ENCODE peak calls at places on chromosomes 6 and 20, in six cellular contexts. I is lower leg skin, W is left ventricle myocardium inferior, J is Karpas-422, D is A673, Q is trophoblast cell. Z is an unnamed sample.

GRCh38 chr6:157982580-157983438 is 1.1 kb downstream of the SYNJ2 start:
- DNase-seq in Q (peak), W (no peak), D (no peak), I (no peak), J (no peak), Z (no peak)

GRCh38 chr6:148751233-148751632 is 4.4 kb downstream of the UST start:
- DNase-seq in J (no peak), Q (no peak), W (no peak), D (no peak), I (no peak), Z (no peak)

GRCh38 chr6:166643907-166644590 is 17.0 kb upstream of the RPS6KA2 start:
- DNase-seq in D (no peak), J (no peak), I (no peak), W (no peak), Q (no peak), Z (no peak)

GRCh38 chr6:9796827-9797226 is 618.0 kb downstream of the TFAP2A start:
- DNase-seq in D (peak), Q (no peak), J (no peak), I (no peak), W (no peak), Z (no peak)

GRCh38 chr6:33249732-33250625 is 21.7 kb downstream of the VPS52 start:
- DNase-seq in Q (peak), W (no peak), D (no peak), J (no peak), I (no peak), Z (no peak)

GRCh38 chr6:50030777-50031562 is 9.2 kb upstream of the DEFB110 start:
- DNase-seq in Q (peak), J (no peak), W (no peak), D (peak), I (no peak), Z (peak)

GRCh38 chr6:81594501-81594900 is 158.0 kb downstream of the TENT5A start:
- DNase-seq in I (no peak), D (no peak), Q (peak), W (no peak), J (no peak), Z (no peak)

GRCh38 chr20:24823989-24824693 is 124.9 kb upstream of the CST7 start:
- DNase-seq in D (no peak), W (no peak), J (no peak), Q (no peak), I (no peak), Z (no peak)

GRCh38 chr6:16936893-16937292 is 165.0 kb upstream of the STMND1 start:
- DNase-seq in J (no peak), W (no peak), D (no peak), Q (no peak), I (no peak), Z (no peak)

GRCh38 chr6:92564393-92564792 is 855.0 kb downstream of the EPHA7 start:
- DNase-seq in W (no peak), Q (no peak), D (no peak), J (no peak), I (no peak), Z (no peak)

GRCh38 chr20:36060676-36061075 is 92.3 kb downstream of the CNBD2 start:
- DNase-seq in Q (peak), W (no peak), D (no peak), J (no peak), I (no peak), Z (no peak)

GRCh38 chr20:39660251-39660650 is 698.1 kb downstream of the DHX35 start:
- DNase-seq in D (no peak), J (no peak), W (no peak), Q (no peak), I (no peak), Z (no peak)

GRCh38 chr6:107108201-107108890 is 7.0 kb downstream of the BEND3 start:
- DNase-seq in Q (peak), I (no peak), J (no peak), W (no peak), D (no peak), Z (no peak)

GRCh38 chr20:18020931-18021330 is 36.8 kb downstream of the OVOL2 start:
- DNase-seq in Q (no peak), W (no peak), D (no peak), J (no peak), I (no peak), Z (no peak)

GRCh38 chr6:152973916-152974315 is 8.9 kb downstream of the FBXO5 start:
- DNase-seq in Q (no peak), J (no peak), I (no peak), D (no peak), W (no peak), Z (no peak)

GRCh38 chr20:36847009-36847709 is 28.8 kb upstream of the TLDC2 start:
- DNase-seq in J (peak), D (no peak), W (peak), Q (peak), I (peak), Z (no peak)

GRCh38 chr6:132392792-132393191 is 8.5 kb downstream of the MOXD1 start:
- DNase-seq in Q (no peak), D (no peak), W (no peak), J (peak), I (no peak), Z (no peak)

GRCh38 chr6:15874821-15875220 is 212.0 kb upstream of the DTNBP1 start:
- DNase-seq in W (no peak), Q (no peak), J (no peak), D (no peak), I (no peak), Z (no peak)

GRCh38 chr20:63295846-63296245 is 2.9 kb downstream of the COL20A1 start:
- DNase-seq in D (no peak), W (no peak), Q (no peak), J (no peak), I (no peak), Z (no peak)

GRCh38 chr6:130928993-130929678 is 101.9 kb downstream of the SMLR1 start:
- DNase-seq in W (no peak), D (no peak), J (no peak), I (no peak), Q (no peak), Z (no peak)

GRCh38 chr6:20202070-20202658 is 10.1 kb downstream of the MBOAT1 start:
- DNase-seq in Q (no peak), I (no peak), W (no peak), J (no peak), D (no peak), Z (no peak)

GRCh38 chr6:11585426-11586016 is 48.0 kb downstream of the TMEM170B start:
- DNase-seq in I (no peak), J (peak), D (peak), W (no peak), Q (peak), Z (no peak)

GRCh38 chr6:148183776-148184175 is 158.9 kb upstream of the SASH1 start:
- DNase-seq in J (no peak), I (no peak), Q (no peak), D (no peak), W (no peak), Z (no peak)

GRCh38 chr6:54801669-54802068 is 44.9 kb upstream of the FAM83B start:
- DNase-seq in D (peak), W (no peak), Q (no peak), J (no peak), I (no peak), Z (peak)

GRCh38 chr6:147782302-147782701 is 273.8 kb downstream of the SAMD5 start:
- DNase-seq in J (no peak), D (peak), Q (no peak), W (no peak), I (no peak), Z (peak)

GRCh38 chr6:127342296-127342945 is 988 bp downstream of the ECHDC1 start:
- DNase-seq in D (peak), J (peak), Q (no peak), W (no peak), I (no peak), Z (peak)

GRCh38 chr20:63303095-63303666 is 10.2 kb downstream of the COL20A1 start:
- DNase-seq in Q (no peak), W (no peak), D (no peak), I (no peak), J (no peak), Z (no peak)

GRCh38 chr6:12113190-12113578 is 101.1 kb downstream of the HIVEP1 start:
- DNase-seq in I (no peak), J (no peak), D (no peak), W (no peak), Q (no peak), Z (no peak)

GRCh38 chr6:132011582-132011981 is 60.4 kb upstream of the CCN2 start:
- DNase-seq in W (no peak), I (peak), Q (no peak), J (no peak), D (peak), Z (no peak)

GRCh38 chr6:166470029-166470862 is 87.5 kb upstream of the MPC1 start:
- DNase-seq in I (no peak), W (no peak), Q (peak), J (no peak), D (no peak), Z (no peak)

GRCh38 chr6:422423-423061 is 31.0 kb downstream of the IRF4 start:
- DNase-seq in W (no peak), I (no peak), Q (no peak), D (no peak), J (no peak), Z (no peak)

GRCh38 chr6:112189494-112189893 is 64.9 kb downstream of the LAMA4 start:
- DNase-seq in J (no peak), Q (no peak), I (no peak), D (no peak), W (no peak), Z (no peak)

GRCh38 chr20:44475694-44476560 is at the start of gene TTPAL:
- DNase-seq in D (peak), I (peak), J (peak), Q (peak), W (peak), Z (peak)

GRCh38 chr6:61809004-61809595 is 476.9 kb downstream of the KHDRBS2 start:
- DNase-seq in D (peak), J (peak), Q (no peak), W (no peak), I (no peak), Z (peak)

GRCh38 chr6:16438677-16439615 is 200.6 kb downstream of the GMPR start:
- DNase-seq in J (no peak), I (no peak), D (no peak), W (no peak), Q (no peak), Z (no peak)

GRCh38 chr6:130697661-130698535 is 129.3 kb upstream of the SMLR1 start:
- DNase-seq in W (no peak), J (peak), D (peak), Q (peak), I (peak), Z (peak)

GRCh38 chr20:45970646-45971424 is 1.2 kb downstream of the ZNF335 start:
- DNase-seq in Q (peak), I (no peak), W (no peak), D (no peak), J (peak), Z (no peak)

GRCh38 chr20:45968081-45968671 is 3.8 kb downstream of the ZNF335 start:
- DNase-seq in J (no peak), W (no peak), D (no peak), I (no peak), Q (no peak), Z (no peak)

GRCh38 chr20:45968801-45969711 is 2.9 kb downstream of the ZNF335 start:
- DNase-seq in J (no peak), W (no peak), D (no peak), Q (no peak), I (no peak), Z (no peak)

GRCh38 chr20:45971425-45971674 is 653 bp downstream of the ZNF335 start:
- DNase-seq in D (no peak), W (peak), Q (no peak), J (no peak), I (no peak), Z (no peak)

GRCh38 chr20:45969712-45970634 is 2.0 kb downstream of the ZNF335 start:
- DNase-seq in J (peak), W (no peak), Q (no peak), I (no peak), D (peak), Z (peak)
- H3K4me3 ChIP-seq in J (peak), W (peak), Q (no peak), I (no peak), D (peak), Z (no peak)

GRCh38 chr20:61256819-61257218 is 4.8 kb downstream of the CDH4 start:
- DNase-seq in W (no peak), Q (no peak), I (no peak), J (no peak), D (no peak), Z (no peak)
- H3K4me3 ChIP-seq in W (no peak), Q (no peak), I (no peak), J (no peak), D (no peak), Z (no peak)

DNA sequence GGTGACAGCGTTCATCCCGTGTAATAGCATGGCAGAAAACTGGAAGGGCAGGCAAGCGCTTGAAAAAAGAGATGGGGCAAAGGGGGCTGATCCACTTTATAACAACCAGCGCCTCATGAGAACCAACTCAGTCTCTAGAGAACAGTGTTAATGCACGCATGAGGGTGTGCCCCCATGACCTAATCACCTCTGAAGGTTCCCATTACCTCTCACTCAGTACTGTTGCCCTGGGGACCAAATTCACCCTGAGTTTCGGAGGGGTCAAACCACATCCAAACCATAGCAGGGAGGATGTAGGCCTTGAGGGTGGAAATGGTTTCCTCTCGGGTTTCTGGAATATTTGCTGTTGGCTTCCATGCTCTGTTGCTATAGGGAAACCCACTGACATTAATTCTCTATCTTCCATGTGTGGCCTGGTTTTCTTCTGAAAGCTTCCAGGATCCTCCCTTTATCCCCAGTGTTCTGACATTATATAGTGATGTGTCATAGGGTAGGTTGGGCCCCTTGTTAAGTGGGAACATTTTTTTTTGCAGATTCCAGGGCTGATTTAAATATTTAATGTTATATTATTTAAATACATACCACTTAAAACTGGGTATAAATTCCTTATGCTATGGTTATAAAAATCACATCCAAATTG is 65.2 kb downstream of the PPP1R14C start:
- DNase-seq in W (no peak), D (peak), Q (no peak), I (no peak), J (no peak), Z (no peak)
- H3K4me3 ChIP-seq in W (no peak), D (no peak), Q (no peak), I (no peak), J (no peak), Z (no peak)

GRCh38 chr6:145656128-145656527 is 79.2 kb downstream of the EPM2A start:
- DNase-seq in J (no peak), Q (no peak), D (no peak), W (no peak), I (no peak), Z (no peak)

DNA sequence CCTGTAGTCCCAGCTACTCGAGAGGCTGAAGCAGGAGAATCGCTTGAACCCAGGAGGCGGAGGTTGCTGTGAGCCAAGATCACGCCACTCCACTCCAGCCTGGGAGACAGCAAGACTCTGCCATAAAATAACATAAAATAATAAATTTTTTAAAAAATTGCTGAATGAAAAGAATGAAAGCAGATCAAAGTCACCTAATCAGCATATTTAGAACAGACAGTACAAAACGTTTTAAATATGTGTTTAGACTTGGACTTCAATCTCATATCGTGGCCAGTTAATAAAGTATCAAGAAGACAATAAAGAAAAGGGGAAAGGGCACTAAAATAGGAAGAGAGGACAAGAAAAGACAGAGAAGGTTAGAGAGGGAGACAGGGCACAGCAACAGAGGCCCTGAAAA is 74.6 kb downstream of the EPM2A start:
- DNase-seq in W (no peak), Q (no peak), D (no peak), I (no peak), J (no peak), Z (no peak)
- H3K4me3 ChIP-seq in W (no peak), Q (no peak), D (no peak), I (no peak), J (no peak), Z (no peak)

DNA sequence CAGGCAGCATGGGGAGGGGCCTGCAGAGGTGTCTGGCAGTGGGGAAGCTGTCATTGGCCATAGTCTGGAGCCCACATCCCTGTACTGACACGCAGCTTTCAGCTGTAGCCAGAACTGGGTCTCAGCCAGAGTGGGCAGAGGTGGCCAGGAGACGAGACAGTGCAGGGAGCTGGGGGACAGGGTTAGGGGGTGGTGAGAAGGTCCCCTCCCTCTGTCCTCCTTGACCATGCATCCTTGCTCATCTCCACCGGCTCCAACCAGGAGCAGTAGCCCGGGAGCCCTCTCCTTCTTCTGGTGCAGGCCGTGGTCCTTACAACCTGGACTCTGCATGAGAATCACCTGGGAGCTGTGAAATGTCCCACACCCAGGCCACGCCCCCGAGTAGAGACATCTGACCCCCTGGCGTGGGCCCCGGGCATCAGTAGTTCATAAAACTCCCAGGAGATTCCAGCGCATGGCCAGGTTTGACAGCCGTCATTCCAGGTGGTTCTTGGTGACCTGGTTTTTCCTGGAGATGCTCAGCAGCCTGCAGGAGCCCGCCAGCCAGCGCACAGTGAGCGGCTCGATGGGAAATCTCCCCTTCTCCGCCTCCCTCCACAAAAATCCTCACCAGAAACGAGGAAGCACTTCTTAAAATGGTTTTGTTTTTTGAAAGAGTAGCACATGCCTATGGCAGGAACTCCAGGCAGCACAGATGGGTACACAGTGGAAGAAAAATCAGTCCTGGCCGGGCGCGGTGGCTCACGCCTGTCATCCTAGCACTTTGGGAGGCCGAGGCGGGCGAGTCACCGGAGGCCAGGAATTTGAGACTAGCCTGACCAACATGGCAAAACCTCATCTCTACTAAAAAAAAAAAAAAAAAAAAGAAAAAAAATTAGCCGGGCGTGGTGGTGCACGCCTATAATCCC is 56.2 kb downstream of the ADNP start:
- DNase-seq in I (no peak), W (no peak), J (no peak), Q (no peak), D (no peak), Z (no peak)
- H3K4me3 ChIP-seq in I (no peak), W (no peak), J (no peak), Q (no peak), D (no peak), Z (no peak)

GRCh38 chr6:5084787-5085637 is at the start of gene PPP1R3G:
- DNase-seq in W (peak), Q (peak), J (no peak), I (no peak), D (peak), Z (peak)

GRCh38 chr6:5087389-5087788 is 2.2 kb downstream of the PPP1R3G start:
- DNase-seq in W (peak), J (no peak), Q (no peak), I (no peak), D (no peak), Z (no peak)

GRCh38 chr6:5084192-5084786 is 852 bp upstream of the PPP1R3G start:
- DNase-seq in Q (peak), W (peak), I (no peak), J (no peak), D (no peak), Z (peak)

GRCh38 chr6:5086294-5086890 is 1.3 kb downstream of the PPP1R3G start:
- DNase-seq in D (no peak), J (no peak), I (no peak), W (no peak), Q (no peak), Z (no peak)

GRCh38 chr6:5085638-5086293 is 625 bp downstream of the PPP1R3G start:
- DNase-seq in I (no peak), J (no peak), D (peak), W (peak), Q (peak), Z (peak)
- H3K4me3 ChIP-seq in I (peak), J (no peak), D (peak), W (peak), Q (peak), Z (peak)

GRCh38 chr6:31548423-31548873 is 1.0 kb downstream of the NFKBIL1 start:
- DNase-seq in W (no peak), J (peak), Q (no peak), D (no peak), I (no peak), Z (no peak)
- H3K4me3 ChIP-seq in W (peak), J (peak), Q (peak), D (peak), I (no peak), Z (no peak)

GRCh38 chr6:71419954-71420692 is 131.5 kb downstream of the OGFRL1 start:
- DNase-seq in Q (no peak), W (peak), D (no peak), J (no peak), I (peak), Z (peak)

GRCh38 chr6:71414486-71414885 is 125.9 kb downstream of the OGFRL1 start:
- DNase-seq in Q (no peak), W (no peak), J (no peak), D (no peak), I (no peak), Z (no peak)

GRCh38 chr6:71420693-71421328 is 132.2 kb downstream of the OGFRL1 start:
- DNase-seq in J (no peak), W (peak), Q (peak), I (peak), D (peak), Z (peak)

GRCh38 chr6:71421611-71422010 is 133.0 kb downstream of the OGFRL1 start:
- DNase-seq in Q (no peak), J (no peak), D (no peak), I (no peak), W (no peak), Z (no peak)

GRCh38 chr6:71419217-71419953 is 130.8 kb downstream of the OGFRL1 start:
- DNase-seq in W (peak), D (no peak), I (no peak), Q (no peak), J (no peak), Z (peak)
- H3K4me3 ChIP-seq in W (peak), D (peak), I (peak), Q (peak), J (no peak), Z (peak)

DNA sequence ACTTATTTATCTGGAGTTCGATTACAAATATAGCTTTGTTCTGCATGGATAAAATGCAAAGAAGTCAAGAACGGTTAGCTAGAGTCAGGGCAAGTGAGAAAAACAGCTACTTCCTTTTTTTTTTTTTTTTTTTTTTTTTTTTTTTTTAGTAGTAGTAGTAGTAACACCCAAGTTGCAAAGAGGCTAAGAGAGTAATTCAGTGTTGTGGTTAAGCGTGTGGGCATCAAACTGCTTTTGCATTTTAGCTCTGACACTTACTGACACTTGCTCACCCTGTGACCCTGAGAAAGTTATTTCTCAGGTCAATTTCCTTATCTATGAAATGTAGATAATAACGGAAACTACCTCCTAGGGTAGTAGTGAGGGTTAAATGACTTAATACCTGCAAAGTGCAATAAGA is 86.6 kb upstream of the BACH2 start:
- DNase-seq in I (no peak), D (no peak), W (no peak), Q (no peak), J (peak), Z (no peak)
- H3K4me3 ChIP-seq in I (no peak), D (no peak), W (no peak), Q (no peak), J (no peak), Z (no peak)